ENCODE peak calls at places on chromosomes 1 and 21, in four cellular contexts. X is WTC11, R is K562, I is HepG2. T is an unnamed sample.

GRCh38 chr1:14255711-14256110 is 342.8 kb upstream of the KAZN start:
- DNase-seq in X (no peak), R (no peak), I (no peak), T (no peak)

GRCh38 chr1:208107817-208108608 is 136.2 kb downstream of the PLXNA2 start:
- DNase-seq in X (no peak), R (no peak), I (no peak), T (no peak)

GRCh38 chr1:16905856-16906702 is 10.3 kb downstream of the RNU1-2 start:
- DNase-seq in X (no peak), R (no peak), I (no peak), T (no peak)

GRCh38 chr1:7549277-7549676 is 221.8 kb upstream of the VAMP3 start:
- DNase-seq in X (no peak), R (no peak), I (no peak), T (no peak)

GRCh38 chr1:108601708-108602410 is 42.0 kb downstream of the EEIG2 start:
- DNase-seq in X (no peak), R (no peak), I (no peak), T (no peak)

GRCh38 chr1:224168859-224169380 is 14.1 kb upstream of the DEGS1 start:
- DNase-seq in X (no peak), R (no peak), I (peak), T (no peak)

GRCh38 chr1:201954263-201955008 is 867 bp upstream of the TIMM17A start:
- DNase-seq in X (peak), R (peak), I (no peak), T (no peak)

GRCh38 chr1:31912839-31913239 is 25.3 kb downstream of the PTP4A2 start:
- DNase-seq in X (no peak), R (no peak), I (no peak), T (no peak)

GRCh38 chr1:116667577-116668105 is at the start of gene IGSF3:
- DNase-seq in X (peak), R (peak), I (no peak), T (peak)

GRCh38 chr1:147890177-147890790 is 12.3 kb upstream of the GJA8 start:
- DNase-seq in X (peak), R (peak), I (peak), T (peak)

GRCh38 chr1:84763912-84764675 is 73.8 kb upstream of the SSX2IP start:
- DNase-seq in X (peak), R (no peak), I (no peak), T (no peak)

GRCh38 chr1:229596961-229597699 is 28.8 kb downstream of the TAF5L start:
- DNase-seq in X (no peak), R (no peak), I (no peak), T (no peak)

GRCh38 chr1:243621973-243622372 is 228.1 kb downstream of the AKT3 start:
- DNase-seq in X (no peak), R (no peak), I (no peak), T (no peak)

GRCh38 chr21:25186278-25186677 is 421.0 kb downstream of the MRPL39 start:
- DNase-seq in X (no peak), R (no peak), I (no peak), T (no peak)

GRCh38 chr1:235999259-235999925 is 65.5 kb downstream of the NID1 start:
- DNase-seq in X (no peak), R (no peak), I (no peak), T (no peak)

GRCh38 chr1:2074944-2075740 is 24.9 kb downstream of the PRKCZ start:
- DNase-seq in X (no peak), R (no peak), I (no peak), T (no peak)

GRCh38 chr1:2072891-2073290 is 22.7 kb downstream of the PRKCZ start:
- DNase-seq in X (no peak), R (no peak), I (no peak), T (no peak)

GRCh38 chr1:2074316-2074855 is 24.2 kb downstream of the PRKCZ start:
- DNase-seq in X (no peak), R (no peak), I (no peak), T (no peak)

GRCh38 chr1:2072109-2072806 is 22.0 kb downstream of the PRKCZ start:
- DNase-seq in X (no peak), R (no peak), I (no peak), T (no peak)

GRCh38 chr1:2073382-2074230 is 23.4 kb downstream of the PRKCZ start:
- DNase-seq in X (no peak), R (peak), I (no peak), T (no peak)
- TF ChIP-seq SP1 in X (no peak), R (no peak), I (no peak), T (no peak)

GRCh38 chr21:42338730-42339715 is 11.8 kb downstream of the TFF2 start:
- DNase-seq in X (no peak), R (no peak), I (no peak), T (no peak)
- TF ChIP-seq ELF4 in X (no peak), R (no peak), I (no peak), T (no peak)

DNA sequence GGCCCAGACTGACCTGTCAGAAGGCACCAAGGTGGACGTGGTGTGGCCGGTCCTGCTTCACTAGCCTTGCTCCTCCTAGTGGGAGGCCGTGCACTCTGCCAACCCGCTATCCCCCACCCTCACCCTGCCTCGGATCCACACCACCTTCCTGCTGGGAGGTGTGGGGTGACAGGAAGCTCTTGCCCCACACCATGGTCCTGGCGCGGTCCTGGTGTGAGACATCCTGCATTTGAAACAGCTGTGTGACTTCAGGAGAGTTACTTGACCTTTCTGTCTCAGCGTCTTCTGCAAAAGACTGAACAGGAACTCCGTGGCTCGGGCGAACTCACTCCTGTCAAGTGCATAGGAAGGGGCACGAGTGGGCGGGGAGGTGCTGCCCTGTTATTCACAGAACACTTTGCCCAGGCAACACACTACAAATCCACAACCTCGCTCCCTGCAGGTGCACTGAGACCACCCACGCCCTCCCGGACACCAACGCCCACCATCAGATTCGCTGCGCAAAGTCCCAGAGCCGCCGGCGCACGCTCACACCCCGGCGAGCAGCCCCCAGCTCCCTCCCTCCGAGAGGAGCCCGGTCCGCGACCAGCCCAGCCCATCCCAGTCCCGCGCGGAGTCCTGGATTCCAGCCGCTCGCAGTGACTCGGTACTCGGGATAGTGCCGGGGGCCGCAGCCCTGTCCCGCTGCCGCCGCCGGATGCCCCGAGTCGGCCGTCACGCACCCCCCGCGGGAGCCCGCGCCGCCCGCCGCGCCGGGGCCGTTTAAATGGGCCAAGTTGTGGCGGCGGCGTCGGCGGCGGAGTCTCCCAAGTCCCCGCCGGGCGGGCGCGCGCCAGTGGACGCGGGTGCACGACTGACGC is at the start of gene SAMD11:
- DNase-seq in X (peak), R (peak), I (peak), T (peak)
- TF ChIP-seq SP1 in X (no peak), R (no peak), I (no peak), T (no peak)

GRCh38 chr1:248825573-248825908 is 174 bp downstream of the SH3BP5L start:
- DNase-seq in X (no peak), R (peak), I (no peak), T (no peak)
- TF ChIP-seq ELF4 in X (no peak), R (peak), I (no peak), T (no peak)

T was measured in HEK293T.